ENCODE peak calls at places on chromosomes 2 and 18, in five cellular contexts. W is K562, Y is HepG2, R is GM12878, K is H1. E is an unnamed sample.

GRCh38 chr18:51867767-51868166 is 472.2 kb upstream of the DCC start:
- DNase-seq in K (no peak), W (no peak), Y (no peak), R (no peak), E (no peak)

GRCh38 chr2:43461461-43462073 is 134.3 kb downstream of the THADA start:
- DNase-seq in K (no peak), R (peak), Y (no peak), W (no peak), E (no peak)

GRCh38 chr2:172334988-172335387 is 92.4 kb upstream of the ITGA6 start:
- DNase-seq in W (no peak), R (no peak), Y (no peak), K (no peak), E (no peak)

GRCh38 chr2:231716641-231717280 is 8.4 kb downstream of the PTMA start:
- DNase-seq in K (no peak), R (no peak), Y (peak), W (no peak), E (no peak)

GRCh38 chr2:174681983-174682577 is 82.2 kb downstream of the CHRNA1 start:
- DNase-seq in K (peak), R (no peak), W (no peak), Y (no peak), E (peak)

GRCh38 chr2:164622338-164623106 is 1.2 kb upstream of the GRB14 start:
- DNase-seq in R (no peak), Y (no peak), K (peak), W (no peak), E (no peak)

GRCh38 chr18:57051586-57052044 is 95.3 kb upstream of the BOD1L2 start:
- DNase-seq in W (peak), R (peak), Y (no peak), K (no peak), E (peak)

GRCh38 chr2:70553334-70553583 is 367 bp downstream of the TGFA start:
- DNase-seq in Y (peak), K (peak), R (no peak), W (no peak), E (no peak)

GRCh38 chr2:191230174-191230573 is 15.0 kb upstream of the MYO1B start:
- DNase-seq in R (no peak), W (no peak), Y (no peak), K (no peak), E (no peak)

GRCh38 chr2:178909507-178909906 is 102.3 kb upstream of the TTN start:
- DNase-seq in R (no peak), W (no peak), K (no peak), Y (no peak), E (no peak)

GRCh38 chr2:35410431-35411061 is 945.0 kb upstream of the CRIM1 start:
- DNase-seq in K (peak), Y (peak), R (peak), W (peak), E (peak)

GRCh38 chr2:128769457-128770142 is 450.9 kb upstream of the HS6ST1 start:
- DNase-seq in K (no peak), Y (no peak), R (no peak), W (no peak), E (no peak)

GRCh38 chr2:47181176-47181575 is 26.1 kb upstream of the STPG4 start:
- DNase-seq in R (no peak), Y (no peak), K (no peak), W (no peak), E (no peak)

GRCh38 chr2:97743913-97744312 is 30.5 kb downstream of the ZAP70 start:
- DNase-seq in Y (peak), R (no peak), K (no peak), W (no peak), E (no peak)

GRCh38 chr2:1140389-1141003 is 189.8 kb downstream of the SNTG2 start:
- DNase-seq in K (peak), R (no peak), W (peak), Y (peak), E (peak)

GRCh38 chr18:47174545-47175116 is 1.5 kb downstream of the IER3IP1 start:
- DNase-seq in K (no peak), R (no peak), W (no peak), Y (no peak), E (no peak)

GRCh38 chr2:105977212-105977611 is 216.9 kb downstream of the UXS1 start:
- DNase-seq in Y (peak), R (no peak), K (no peak), W (no peak), E (no peak)

GRCh38 chr2:181158453-181158852 is 178.0 kb downstream of the UBE2E3 start:
- DNase-seq in K (no peak), Y (no peak), W (no peak), R (no peak), E (no peak)

GRCh38 chr2:15641530-15641982 is 49.9 kb downstream of the DDX1 start:
- DNase-seq in K (no peak), Y (peak), R (no peak), W (no peak), E (no peak)

GRCh38 chr2:15640784-15641183 is 49.1 kb downstream of the DDX1 start:
- DNase-seq in W (no peak), Y (no peak), R (no peak), K (no peak), E (no peak)

GRCh38 chr2:15638720-15639119 is 47.1 kb downstream of the DDX1 start:
- DNase-seq in W (no peak), Y (no peak), K (no peak), R (no peak), E (no peak)

GRCh38 chr2:15639323-15640251 is 47.9 kb downstream of the DDX1 start:
- DNase-seq in Y (no peak), K (no peak), W (no peak), R (no peak), E (no peak)

GRCh38 chr2:15640291-15640711 is 48.6 kb downstream of the DDX1 start:
- DNase-seq in K (no peak), W (peak), R (no peak), Y (peak), E (no peak)
- TF ChIP-seq EP300 in K (no peak), W (no peak), R (no peak), Y (no peak), E (peak)

GRCh38 chr2:222054813-222055212 is 244.0 kb downstream of the PAX3 start:
- DNase-seq in Y (no peak), R (no peak), W (no peak), K (no peak), E (no peak)
- TF ChIP-seq SIN3A in Y (no peak), R (no peak), W (no peak), K (no peak), E (no peak)

DNA sequence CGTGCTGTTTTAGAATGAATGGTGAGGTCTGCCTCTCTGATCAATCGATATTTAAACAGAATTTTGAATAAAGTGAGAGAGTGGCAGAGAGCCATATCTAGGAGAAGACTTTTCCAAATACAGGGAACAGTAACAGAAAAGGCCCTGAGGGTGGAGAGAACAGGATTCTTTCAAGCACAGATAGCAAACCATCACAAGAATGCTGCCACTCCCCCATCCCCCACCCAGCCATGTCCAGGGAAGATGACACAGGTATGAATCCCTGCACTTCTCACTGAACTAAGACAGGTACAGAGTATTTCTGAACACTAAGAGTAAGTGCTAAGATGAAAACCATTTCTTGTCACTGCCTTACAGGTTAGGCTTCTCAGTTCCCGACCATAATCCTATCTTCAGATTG is 23.6 kb downstream of the LRATD1 start:
- DNase-seq in W (no peak), R (no peak), Y (no peak), K (no peak), E (no peak)
- TF ChIP-seq GABPA in W (no peak), R (no peak), Y (no peak), K (no peak), E (no peak)

GRCh38 chr2:239360421-239361310 is 40.2 kb downstream of the HDAC4 start:
- DNase-seq in Y (no peak), K (no peak), W (peak), R (no peak), E (no peak)

GRCh38 chr2:239361311-239361642 is 39.5 kb downstream of the HDAC4 start:
- DNase-seq in K (no peak), W (no peak), R (no peak), Y (no peak), E (no peak)

GRCh38 chr2:239363946-239364637 is 36.7 kb downstream of the HDAC4 start:
- DNase-seq in Y (no peak), R (no peak), W (no peak), K (no peak), E (no peak)

GRCh38 chr2:239360008-239360407 is 40.8 kb downstream of the HDAC4 start:
- DNase-seq in Y (no peak), W (no peak), K (no peak), R (no peak), E (no peak)

DNA sequence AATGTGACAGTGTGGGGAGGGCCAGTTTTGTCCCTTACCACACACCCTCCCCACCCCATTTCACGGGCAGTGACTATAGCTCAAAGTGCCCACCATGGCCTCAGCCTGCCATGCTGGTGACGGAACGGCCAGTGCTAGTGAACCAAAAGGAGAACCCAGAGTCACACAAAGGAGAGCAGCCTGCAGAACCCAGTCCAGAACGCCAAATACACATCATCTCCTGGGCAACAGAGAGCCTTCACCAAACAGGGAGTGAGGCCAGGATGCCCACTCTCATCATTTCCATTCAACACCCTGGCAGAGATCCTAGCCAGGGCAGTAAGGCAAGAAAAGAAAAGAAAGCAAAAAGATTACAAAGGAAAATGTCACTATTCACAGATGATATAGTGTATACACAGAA is 38.3 kb downstream of the HDAC4 start:
- DNase-seq in R (no peak), Y (no peak), K (no peak), W (no peak), E (no peak)
- TF ChIP-seq EP300 in R (no peak), Y (no peak), K (no peak), W (no peak), E (no peak)

GRCh38 chr18:68725341-68725740 is 10.4 kb upstream of the TMX3 start:
- DNase-seq in R (no peak), K (no peak), Y (no peak), W (no peak), E (no peak)
- TF ChIP-seq SIN3A in R (no peak), K (no peak), Y (no peak), W (no peak), E (no peak)

GRCh38 chr2:99682280-99683060 is 192.7 kb upstream of the REV1 start:
- DNase-seq in Y (no peak), R (no peak), K (peak), W (no peak), E (no peak)

GRCh38 chr2:99679518-99679917 is 189.7 kb upstream of the REV1 start:
- DNase-seq in Y (no peak), W (no peak), K (no peak), R (no peak), E (no peak)

GRCh38 chr2:99677814-99678213 is 188.0 kb upstream of the REV1 start:
- DNase-seq in Y (no peak), K (no peak), W (no peak), R (no peak), E (no peak)

GRCh38 chr2:99678651-99679050 is 188.8 kb upstream of the REV1 start:
- DNase-seq in R (no peak), W (no peak), Y (no peak), K (no peak), E (no peak)

GRCh38 chr2:99680946-99681345 is 191.1 kb upstream of the REV1 start:
- DNase-seq in Y (no peak), K (no peak), R (no peak), W (no peak), E (no peak)
- TF ChIP-seq GABPA in Y (no peak), K (no peak), R (no peak), W (no peak), E (no peak)

E was measured in SK-N-SH.